ENCODE peak calls at places on chromosomes 2 and 18, in seven cellular contexts. One of them, this sample, is unnamed.

GRCh38 chr2:54084600-54084999 is 30.8 kb upstream of the ACYP2 start:
- DNase-seq in body of pancreas: peak; percentile 31
- DNase-seq in esophagus squamous epithelium: no peak
- DNase-seq in psoas muscle: no peak
- DNase-seq in CD8-positive, alpha-beta memory T cell: no peak
- DNase-seq in naive thymus-derived CD4-positive, alpha-beta T cell: no peak
- DNase-seq in right atrium auricular region: no peak
- DNase-seq in this sample: no peak

GRCh38 chr18:24982831-24983230 is 369.1 kb downstream of the ZNF521 start:
- DNase-seq in body of pancreas: no peak
- DNase-seq in esophagus squamous epithelium: no peak
- DNase-seq in psoas muscle: no peak
- DNase-seq in CD8-positive, alpha-beta memory T cell: no peak
- DNase-seq in naive thymus-derived CD4-positive, alpha-beta T cell: no peak
- DNase-seq in right atrium auricular region: no peak
- DNase-seq in this sample: no peak

GRCh38 chr2:219461061-219461514 is 26.4 kb downstream of the SPEG start:
- DNase-seq in body of pancreas: no peak
- DNase-seq in esophagus squamous epithelium: no peak
- DNase-seq in psoas muscle: no peak
- DNase-seq in CD8-positive, alpha-beta memory T cell: no peak
- DNase-seq in naive thymus-derived CD4-positive, alpha-beta T cell: no peak
- DNase-seq in right atrium auricular region: no peak
- DNase-seq in this sample: peak; percentile 78

GRCh38 chr2:133530645-133531044 is 37.6 kb downstream of the NCKAP5 start:
- DNase-seq in body of pancreas: no peak
- DNase-seq in esophagus squamous epithelium: no peak
- DNase-seq in psoas muscle: no peak
- DNase-seq in CD8-positive, alpha-beta memory T cell: no peak
- DNase-seq in naive thymus-derived CD4-positive, alpha-beta T cell: no peak
- DNase-seq in right atrium auricular region: no peak
- DNase-seq in this sample: no peak

GRCh38 chr2:56130463-56131070 is 53.2 kb upstream of the CCDC85A start:
- DNase-seq in body of pancreas: peak; percentile 61
- DNase-seq in esophagus squamous epithelium: no peak
- DNase-seq in psoas muscle: no peak
- DNase-seq in CD8-positive, alpha-beta memory T cell: no peak
- DNase-seq in naive thymus-derived CD4-positive, alpha-beta T cell: no peak
- DNase-seq in right atrium auricular region: no peak
- DNase-seq in this sample: no peak

GRCh38 chr18:45565280-45565970 is 49.9 kb upstream of the SLC14A2 start:
- DNase-seq in body of pancreas: no peak
- DNase-seq in esophagus squamous epithelium: no peak
- DNase-seq in psoas muscle: no peak
- DNase-seq in CD8-positive, alpha-beta memory T cell: no peak
- DNase-seq in naive thymus-derived CD4-positive, alpha-beta T cell: no peak
- DNase-seq in right atrium auricular region: no peak
- DNase-seq in this sample: no peak

GRCh38 chr2:56132138-56132537 is 51.7 kb upstream of the CCDC85A start:
- DNase-seq in body of pancreas: no peak
- DNase-seq in esophagus squamous epithelium: no peak
- DNase-seq in psoas muscle: no peak
- DNase-seq in CD8-positive, alpha-beta memory T cell: no peak
- DNase-seq in naive thymus-derived CD4-positive, alpha-beta T cell: no peak
- DNase-seq in right atrium auricular region: no peak
- DNase-seq in this sample: no peak

GRCh38 chr2:207315131-207315530 is 149.4 kb upstream of the KLF7 start:
- DNase-seq in body of pancreas: no peak
- DNase-seq in esophagus squamous epithelium: no peak
- DNase-seq in psoas muscle: no peak
- DNase-seq in CD8-positive, alpha-beta memory T cell: no peak
- DNase-seq in naive thymus-derived CD4-positive, alpha-beta T cell: no peak
- DNase-seq in right atrium auricular region: no peak
- DNase-seq in this sample: no peak

GRCh38 chr2:26462100-26462499 is 15.8 kb downstream of the OTOF start:
- DNase-seq in body of pancreas: no peak
- DNase-seq in esophagus squamous epithelium: no peak
- DNase-seq in psoas muscle: no peak
- DNase-seq in CD8-positive, alpha-beta memory T cell: peak; percentile 42
- DNase-seq in naive thymus-derived CD4-positive, alpha-beta T cell: no peak
- DNase-seq in right atrium auricular region: no peak
- DNase-seq in this sample: no peak

GRCh38 chr2:134348239-134348638 is 94.4 kb downstream of the MGAT5 start:
- DNase-seq in body of pancreas: no peak
- DNase-seq in esophagus squamous epithelium: no peak
- DNase-seq in psoas muscle: no peak
- DNase-seq in CD8-positive, alpha-beta memory T cell: no peak
- DNase-seq in naive thymus-derived CD4-positive, alpha-beta T cell: no peak
- DNase-seq in right atrium auricular region: no peak
- DNase-seq in this sample: no peak

GRCh38 chr2:24972315-24972958 is 682 bp upstream of the DNAJC27 start:
- DNase-seq in body of pancreas: peak; percentile 63
- DNase-seq in esophagus squamous epithelium: no peak
- DNase-seq in psoas muscle: no peak
- DNase-seq in CD8-positive, alpha-beta memory T cell: peak; percentile 56
- DNase-seq in naive thymus-derived CD4-positive, alpha-beta T cell: peak; percentile 58
- DNase-seq in right atrium auricular region: no peak
- DNase-seq in this sample: peak; percentile 71

GRCh38 chr2:237025090-237025865 is 60.4 kb upstream of the COPS8 start:
- DNase-seq in body of pancreas: peak; percentile 69
- DNase-seq in esophagus squamous epithelium: no peak
- DNase-seq in psoas muscle: peak; percentile 22
- DNase-seq in CD8-positive, alpha-beta memory T cell: no peak
- DNase-seq in naive thymus-derived CD4-positive, alpha-beta T cell: no peak
- DNase-seq in right atrium auricular region: peak; percentile 66
- DNase-seq in this sample: no peak

GRCh38 chr2:240819404-240820013 is 510 bp downstream of the KIF1A start:
- DNase-seq in body of pancreas: peak; percentile 69
- DNase-seq in esophagus squamous epithelium: no peak
- DNase-seq in psoas muscle: no peak
- DNase-seq in CD8-positive, alpha-beta memory T cell: no peak
- DNase-seq in naive thymus-derived CD4-positive, alpha-beta T cell: no peak
- DNase-seq in right atrium auricular region: no peak
- DNase-seq in this sample: no peak

GRCh38 chr2:10497797-10498251 is 49.7 kb upstream of the ODC1 start:
- DNase-seq in body of pancreas: peak; percentile 45
- DNase-seq in esophagus squamous epithelium: peak; percentile 19
- DNase-seq in psoas muscle: peak; percentile 84
- DNase-seq in CD8-positive, alpha-beta memory T cell: peak; percentile 86
- DNase-seq in naive thymus-derived CD4-positive, alpha-beta T cell: no peak
- DNase-seq in right atrium auricular region: peak; percentile 58
- DNase-seq in this sample: peak; percentile 67

GRCh38 chr2:218956039-218956438 is 3.4 kb upstream of the CDK5R2 start:
- DNase-seq in body of pancreas: no peak
- DNase-seq in esophagus squamous epithelium: no peak
- DNase-seq in psoas muscle: no peak
- DNase-seq in CD8-positive, alpha-beta memory T cell: no peak
- DNase-seq in naive thymus-derived CD4-positive, alpha-beta T cell: no peak
- DNase-seq in right atrium auricular region: no peak
- DNase-seq in this sample: no peak

GRCh38 chr2:240224676-240225075 is 84.2 kb upstream of the OTOS start:
- DNase-seq in body of pancreas: no peak
- DNase-seq in esophagus squamous epithelium: no peak
- DNase-seq in psoas muscle: no peak
- DNase-seq in CD8-positive, alpha-beta memory T cell: no peak
- DNase-seq in naive thymus-derived CD4-positive, alpha-beta T cell: no peak
- DNase-seq in right atrium auricular region: no peak
- DNase-seq in this sample: no peak

GRCh38 chr2:219453691-219454131 is 19.1 kb downstream of the SPEG start:
- DNase-seq in body of pancreas: no peak
- DNase-seq in esophagus squamous epithelium: no peak
- DNase-seq in psoas muscle: peak; percentile 60
- DNase-seq in CD8-positive, alpha-beta memory T cell: no peak
- DNase-seq in naive thymus-derived CD4-positive, alpha-beta T cell: no peak
- DNase-seq in right atrium auricular region: peak; percentile 83
- DNase-seq in this sample: peak; percentile 92

GRCh38 chr18:74524097-74524496 is 10.2 kb upstream of the CNDP1 start:
- DNase-seq in body of pancreas: peak; percentile 50
- DNase-seq in esophagus squamous epithelium: no peak
- DNase-seq in psoas muscle: no peak
- DNase-seq in CD8-positive, alpha-beta memory T cell: no peak
- DNase-seq in naive thymus-derived CD4-positive, alpha-beta T cell: no peak
- DNase-seq in right atrium auricular region: no peak
- DNase-seq in this sample: no peak

GRCh38 chr2:74619651-74620297 is 28.4 kb downstream of the M1AP start:
- DNase-seq in body of pancreas: no peak
- DNase-seq in esophagus squamous epithelium: no peak
- DNase-seq in psoas muscle: no peak
- DNase-seq in CD8-positive, alpha-beta memory T cell: no peak
- DNase-seq in naive thymus-derived CD4-positive, alpha-beta T cell: no peak
- DNase-seq in right atrium auricular region: no peak
- DNase-seq in this sample: no peak

DNA sequence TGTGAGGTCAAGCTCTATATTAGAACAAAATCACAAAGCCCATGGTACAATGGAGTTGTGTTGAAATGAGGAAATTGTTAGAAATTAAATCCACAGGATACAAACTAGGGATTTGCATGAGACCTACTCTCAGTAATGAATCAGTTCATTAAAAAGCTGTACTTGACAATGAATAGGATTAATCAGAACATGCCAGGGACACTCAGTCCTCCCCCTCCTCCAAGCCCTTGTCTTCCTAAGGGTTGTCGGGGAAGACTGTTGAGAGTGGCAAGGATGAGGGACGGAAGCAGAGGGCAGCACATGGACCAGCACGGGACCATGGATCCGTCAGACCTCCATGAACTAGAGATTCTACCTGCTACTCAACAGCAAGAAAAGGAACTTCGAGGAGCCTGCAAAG is 39.8 kb downstream of the SPRED2 start:
- DNase-seq in body of pancreas: no peak
- DNase-seq in esophagus squamous epithelium: no peak
- DNase-seq in psoas muscle: no peak
- DNase-seq in CD8-positive, alpha-beta memory T cell: no peak
- DNase-seq in naive thymus-derived CD4-positive, alpha-beta T cell: no peak
- DNase-seq in right atrium auricular region: no peak
- DNase-seq in this sample: no peak
- H3K4me1 ChIP-seq in body of pancreas: peaks cover 27% of the 10 kb centered on the region
- H3K4me1 ChIP-seq in esophagus squamous epithelium: peaks cover 15% of the 10 kb centered on the region
- H3K4me1 ChIP-seq in psoas muscle: peaks cover 16% of the 10 kb centered on the region
- H3K4me1 ChIP-seq in CD8-positive, alpha-beta memory T cell: no peaks in the 10 kb centered on the region
- H3K4me1 ChIP-seq in naive thymus-derived CD4-positive, alpha-beta T cell: no peaks in the 10 kb centered on the region
- H3K4me1 ChIP-seq in right atrium auricular region: peaks cover 54% of the 10 kb centered on the region
- H3K4me1 ChIP-seq in this sample: peaks cover 16% of the 10 kb centered on the region

GRCh38 chr2:238845583-238846480 is 2.1 kb upstream of the TWIST2 start:
- DNase-seq in body of pancreas: no peak
- DNase-seq in esophagus squamous epithelium: no peak
- DNase-seq in psoas muscle: no peak
- DNase-seq in CD8-positive, alpha-beta memory T cell: no peak
- DNase-seq in naive thymus-derived CD4-positive, alpha-beta T cell: no peak
- DNase-seq in right atrium auricular region: no peak
- DNase-seq in this sample: no peak

GRCh38 chr2:238847841-238848565 is at the start of gene TWIST2:
- DNase-seq in body of pancreas: peak; percentile 41
- DNase-seq in esophagus squamous epithelium: no peak
- DNase-seq in psoas muscle: peak; percentile 84
- DNase-seq in CD8-positive, alpha-beta memory T cell: no peak
- DNase-seq in naive thymus-derived CD4-positive, alpha-beta T cell: no peak
- DNase-seq in right atrium auricular region: peak; percentile 91
- DNase-seq in this sample: peak; percentile 90

GRCh38 chr2:238848566-238848940 is 668 bp downstream of the TWIST2 start:
- DNase-seq in body of pancreas: no peak
- DNase-seq in esophagus squamous epithelium: no peak
- DNase-seq in psoas muscle: no peak
- DNase-seq in CD8-positive, alpha-beta memory T cell: no peak
- DNase-seq in naive thymus-derived CD4-positive, alpha-beta T cell: no peak
- DNase-seq in right atrium auricular region: peak; percentile 57
- DNase-seq in this sample: no peak

GRCh38 chr2:238846503-238847431 is 1.1 kb upstream of the TWIST2 start:
- DNase-seq in body of pancreas: no peak
- DNase-seq in esophagus squamous epithelium: no peak
- DNase-seq in psoas muscle: peak; percentile 26
- DNase-seq in CD8-positive, alpha-beta memory T cell: no peak
- DNase-seq in naive thymus-derived CD4-positive, alpha-beta T cell: no peak
- DNase-seq in right atrium auricular region: no peak
- DNase-seq in this sample: peak; percentile 74

GRCh38 chr2:238847432-238847801 is 468 bp upstream of the TWIST2 start:
- DNase-seq in body of pancreas: no peak
- DNase-seq in esophagus squamous epithelium: no peak
- DNase-seq in psoas muscle: no peak
- DNase-seq in CD8-positive, alpha-beta memory T cell: no peak
- DNase-seq in naive thymus-derived CD4-positive, alpha-beta T cell: no peak
- DNase-seq in right atrium auricular region: no peak
- DNase-seq in this sample: no peak
- H3K27ac ChIP-seq in body of pancreas: no peak overlapping the region
- H3K27ac ChIP-seq in esophagus squamous epithelium: peak overlapping the region; percentile 91
- H3K27ac ChIP-seq in psoas muscle: no peak overlapping the region
- H3K27ac ChIP-seq in CD8-positive, alpha-beta memory T cell: no peak overlapping the region
- H3K27ac ChIP-seq in naive thymus-derived CD4-positive, alpha-beta T cell: no peak overlapping the region
- H3K27ac ChIP-seq in right atrium auricular region: peak overlapping the region; percentile 76
- H3K27ac ChIP-seq in this sample: peak overlapping the region; percentile 70

DNA sequence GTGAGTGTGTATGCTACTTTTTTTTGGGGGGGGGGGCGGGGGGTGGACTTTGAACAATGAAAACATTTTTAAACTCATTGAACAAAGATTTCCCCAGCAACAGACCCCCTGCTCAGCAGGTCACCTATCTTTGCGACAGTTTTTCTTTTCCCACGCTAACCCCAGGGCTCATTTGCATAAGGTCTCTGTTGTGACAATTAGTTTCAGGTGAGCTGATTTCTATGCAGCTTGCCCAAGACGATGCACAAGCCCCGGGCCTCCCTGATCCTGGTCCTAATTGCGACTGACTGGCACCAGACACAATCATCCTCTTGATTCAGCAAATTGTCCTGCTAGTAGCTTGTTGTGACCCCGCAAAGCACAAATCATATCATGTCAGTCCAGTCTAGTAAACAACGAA is 40.3 kb downstream of the ZEB2 start:
- DNase-seq in body of pancreas: no peak
- DNase-seq in esophagus squamous epithelium: no peak
- DNase-seq in psoas muscle: no peak
- DNase-seq in CD8-positive, alpha-beta memory T cell: no peak
- DNase-seq in naive thymus-derived CD4-positive, alpha-beta T cell: no peak
- DNase-seq in right atrium auricular region: no peak
- DNase-seq in this sample: no peak
- H3K4me1 ChIP-seq in body of pancreas: peaks cover 10% of the 10 kb centered on the region
- H3K4me1 ChIP-seq in esophagus squamous epithelium: no peaks in the 10 kb centered on the region
- H3K4me1 ChIP-seq in psoas muscle: peaks cover 18% of the 10 kb centered on the region
- H3K4me1 ChIP-seq in CD8-positive, alpha-beta memory T cell: peaks cover 24% of the 10 kb centered on the region
- H3K4me1 ChIP-seq in naive thymus-derived CD4-positive, alpha-beta T cell: peaks cover 4% of the 10 kb centered on the region
- H3K4me1 ChIP-seq in right atrium auricular region: peaks cover 85% of the 10 kb centered on the region
- H3K4me1 ChIP-seq in this sample: peaks cover 16% of the 10 kb centered on the region

GRCh38 chr2:172996387-172996961 is 79.2 kb upstream of the MAP3K20 start:
- DNase-seq in body of pancreas: no peak
- DNase-seq in esophagus squamous epithelium: no peak
- DNase-seq in psoas muscle: no peak
- DNase-seq in CD8-positive, alpha-beta memory T cell: no peak
- DNase-seq in naive thymus-derived CD4-positive, alpha-beta T cell: no peak
- DNase-seq in right atrium auricular region: no peak
- DNase-seq in this sample: no peak

GRCh38 chr2:172993924-172994717 is 81.5 kb upstream of the MAP3K20 start:
- DNase-seq in body of pancreas: no peak
- DNase-seq in esophagus squamous epithelium: no peak
- DNase-seq in psoas muscle: no peak
- DNase-seq in CD8-positive, alpha-beta memory T cell: no peak
- DNase-seq in naive thymus-derived CD4-positive, alpha-beta T cell: no peak
- DNase-seq in right atrium auricular region: no peak
- DNase-seq in this sample: no peak

GRCh38 chr2:172998547-172998946 is 77.1 kb upstream of the MAP3K20 start:
- DNase-seq in body of pancreas: no peak
- DNase-seq in esophagus squamous epithelium: no peak
- DNase-seq in psoas muscle: no peak
- DNase-seq in CD8-positive, alpha-beta memory T cell: no peak
- DNase-seq in naive thymus-derived CD4-positive, alpha-beta T cell: no peak
- DNase-seq in right atrium auricular region: no peak
- DNase-seq in this sample: no peak

GRCh38 chr2:172997031-172997430 is 78.6 kb upstream of the MAP3K20 start:
- DNase-seq in body of pancreas: no peak
- DNase-seq in esophagus squamous epithelium: no peak
- DNase-seq in psoas muscle: no peak
- DNase-seq in CD8-positive, alpha-beta memory T cell: no peak
- DNase-seq in naive thymus-derived CD4-positive, alpha-beta T cell: no peak
- DNase-seq in right atrium auricular region: no peak
- DNase-seq in this sample: no peak

GRCh38 chr2:172995323-172996244 is 80.1 kb upstream of the MAP3K20 start:
- DNase-seq in body of pancreas: peak; percentile 49
- DNase-seq in esophagus squamous epithelium: no peak
- DNase-seq in psoas muscle: peak; percentile 19
- DNase-seq in CD8-positive, alpha-beta memory T cell: no peak
- DNase-seq in naive thymus-derived CD4-positive, alpha-beta T cell: no peak
- DNase-seq in right atrium auricular region: no peak
- DNase-seq in this sample: peak; percentile 24
- H3K27ac ChIP-seq in body of pancreas: no peak overlapping the region
- H3K27ac ChIP-seq in esophagus squamous epithelium: peak overlapping the region; percentile 54
- H3K27ac ChIP-seq in psoas muscle: no peak overlapping the region
- H3K27ac ChIP-seq in CD8-positive, alpha-beta memory T cell: no peak overlapping the region
- H3K27ac ChIP-seq in naive thymus-derived CD4-positive, alpha-beta T cell: no peak overlapping the region
- H3K27ac ChIP-seq in right atrium auricular region: peak overlapping the region; percentile 3
- H3K27ac ChIP-seq in this sample: no peak overlapping the region